ENCODE peak calls at places on chromosomes 12 and 14, in four cellular contexts. I, K, Y and Q are unnamed samples.

GRCh38 chr12:112906712-112907414 is at the start of gene OAS1:
- DNase-seq in I (peak; percentile 59), K (no peak), Y (peak; percentile 72), Q (peak; percentile 89)

GRCh38 chr12:3607821-3608220 is 116.8 kb downstream of the PRMT8 start:
- DNase-seq in I (no peak), K (no peak), Y (no peak), Q (no peak)

GRCh38 chr12:106004289-106004688 is 134.5 kb downstream of the NUAK1 start:
- DNase-seq in I (no peak), K (no peak), Y (no peak), Q (no peak)

GRCh38 chr12:89481218-89481914 is 43.2 kb downstream of the GALNT4 start:
- DNase-seq in I (no peak), K (no peak), Y (no peak), Q (no peak)

GRCh38 chr12:31590730-31591307 is at the start of gene DENND5B:
- DNase-seq in I (peak; percentile 93), K (no peak), Y (peak; percentile 50), Q (no peak)

GRCh38 chr12:114626-115211 is 48.2 kb downstream of the IQSEC3 start:
- DNase-seq in I (no peak), K (no peak), Y (no peak), Q (no peak)

GRCh38 chr14:26204954-26205479 is 392.8 kb downstream of the NOVA1 start:
- DNase-seq in I (peak; percentile 7), K (no peak), Y (no peak), Q (no peak)

GRCh38 chr14:90140956-90141316 is 79.1 kb downstream of the KCNK13 start:
- DNase-seq in I (no peak), K (no peak), Y (no peak), Q (no peak)

GRCh38 chr12:42450248-42450647 is 124.3 kb downstream of the PPHLN1 start:
- DNase-seq in I (no peak), K (no peak), Y (no peak), Q (no peak)

GRCh38 chr14:58770501-58770982 is 132.8 kb downstream of the DACT1 start:
- DNase-seq in I (no peak), K (no peak), Y (no peak), Q (no peak)

GRCh38 chr12:12721251-12721689 is 4.1 kb downstream of the CDKN1B start:
- DNase-seq in I (no peak), K (no peak), Y (no peak), Q (no peak)

GRCh38 chr14:100717371-100717770 is 9.3 kb upstream of the DLK1 start:
- DNase-seq in I (no peak), K (no peak), Y (no peak), Q (no peak)

GRCh38 chr14:44995770-44996294 is 33.8 kb downstream of the TOGARAM1 start:
- DNase-seq in I (no peak), K (no peak), Y (no peak), Q (no peak)

GRCh38 chr12:57775563-57776246 is 3.3 kb downstream of the EEF1AKMT3 start:
- DNase-seq in I (no peak), K (no peak), Y (no peak), Q (no peak)

GRCh38 chr12:119102274-119102673 is 76.5 kb upstream of the HSPB8 start:
- DNase-seq in I (no peak), K (no peak), Y (no peak), Q (no peak)

GRCh38 chr12:119102714-119103113 is 76.0 kb upstream of the HSPB8 start:
- DNase-seq in I (no peak), K (no peak), Y (no peak), Q (no peak)
- TF ChIP-seq YY1 in I (no peak), K (no peak), Y (no peak), Q (no peak)

DNA sequence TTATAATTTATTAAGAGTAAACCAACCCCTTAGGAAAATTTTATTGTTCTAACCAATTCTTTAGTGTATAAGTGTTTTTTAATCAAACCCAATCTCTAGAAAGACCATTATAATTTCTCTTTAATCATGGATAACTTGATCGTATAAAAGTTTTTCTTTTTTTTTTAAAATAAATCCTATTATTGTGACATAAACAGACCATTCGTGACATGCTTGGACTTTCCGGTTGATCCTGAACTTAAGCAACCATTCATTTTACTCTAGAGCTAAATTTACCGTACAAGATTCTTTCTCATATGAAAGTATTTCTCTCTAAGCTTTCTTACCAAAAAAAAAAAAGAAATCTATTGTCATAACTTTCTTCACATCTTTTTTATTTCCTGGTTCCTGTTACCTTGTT is 32.6 kb upstream of the SLC38A4 start:
- DNase-seq in I (no peak), K (no peak), Y (no peak), Q (no peak)
- TF ChIP-seq TCF12 in I (no peak), K (no peak), Y (no peak), Q (no peak)

GRCh38 chr14:98956616-98957015 is 315.4 kb downstream of the BCL11B start:
- DNase-seq in I (no peak), K (no peak), Y (no peak), Q (no peak)

GRCh38 chr14:98958048-98959031 is 313.7 kb downstream of the BCL11B start:
- DNase-seq in I (no peak), K (no peak), Y (no peak), Q (no peak)

GRCh38 chr14:98956181-98956580 is 315.8 kb downstream of the BCL11B start:
- DNase-seq in I (no peak), K (no peak), Y (no peak), Q (no peak)

GRCh38 chr14:98955741-98956070 is 316.3 kb downstream of the BCL11B start:
- DNase-seq in I (no peak), K (no peak), Y (no peak), Q (no peak)

GRCh38 chr14:98957211-98958047 is 314.6 kb downstream of the BCL11B start:
- DNase-seq in I (no peak), K (no peak), Y (no peak), Q (no peak)
- TF ChIP-seq YY1 in I (no peak), K (no peak), Y (no peak), Q (no peak)

GRCh38 chr14:63773504-63773903 is 45.6 kb upstream of the SGPP1 start:
- DNase-seq in I (no peak), K (no peak), Y (no peak), Q (no peak)

GRCh38 chr14:63781686-63782085 is 53.8 kb upstream of the SGPP1 start:
- DNase-seq in I (no peak), K (no peak), Y (peak; percentile 23), Q (no peak)

GRCh38 chr14:63782683-63783389 is 55.0 kb upstream of the SGPP1 start:
- DNase-seq in I (no peak), K (no peak), Y (no peak), Q (no peak)

DNA sequence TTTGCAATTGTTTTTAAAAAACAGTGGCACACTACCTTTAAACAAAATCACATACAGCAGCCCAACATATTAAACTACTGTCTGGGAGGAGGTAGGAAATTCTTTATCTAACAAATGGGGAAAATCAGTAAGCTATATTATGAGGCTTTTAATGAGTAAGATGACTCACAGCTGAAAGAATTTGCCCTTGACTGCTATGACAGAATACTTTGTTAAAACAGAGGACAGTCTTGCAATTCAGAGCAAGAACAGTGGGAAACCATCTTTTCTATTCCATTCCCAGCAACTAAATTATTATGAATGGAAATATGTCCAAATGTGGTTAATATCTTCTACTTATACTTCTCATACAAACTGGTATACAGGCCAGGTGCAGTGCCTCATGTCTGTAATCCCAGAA is 49.2 kb upstream of the SGPP1 start:
- DNase-seq in I (no peak), K (no peak), Y (peak; percentile 32), Q (no peak)
- TF ChIP-seq TCF12 in I (no peak), K (no peak), Y (no peak), Q (no peak)

GRCh38 chr12:48794870-48795269 is 6.0 kb upstream of the ADCY6 start:
- DNase-seq in I (no peak), K (no peak), Y (no peak), Q (no peak)
- TF ChIP-seq YY1 in I (no peak), K (no peak), Y (no peak), Q (no peak)

GRCh38 chr12:52371716-52372115 is 4.4 kb upstream of the KRT85 start:
- DNase-seq in I (no peak), K (no peak), Y (no peak), Q (no peak)

GRCh38 chr12:52369220-52369619 is 1.9 kb upstream of the KRT85 start:
- DNase-seq in I (no peak), K (no peak), Y (no peak), Q (no peak)

GRCh38 chr12:52369809-52370208 is 2.5 kb upstream of the KRT85 start:
- DNase-seq in I (no peak), K (no peak), Y (no peak), Q (no peak)

GRCh38 chr12:52370906-52371608 is 3.8 kb upstream of the KRT85 start:
- DNase-seq in I (no peak), K (no peak), Y (no peak), Q (no peak)

DNA sequence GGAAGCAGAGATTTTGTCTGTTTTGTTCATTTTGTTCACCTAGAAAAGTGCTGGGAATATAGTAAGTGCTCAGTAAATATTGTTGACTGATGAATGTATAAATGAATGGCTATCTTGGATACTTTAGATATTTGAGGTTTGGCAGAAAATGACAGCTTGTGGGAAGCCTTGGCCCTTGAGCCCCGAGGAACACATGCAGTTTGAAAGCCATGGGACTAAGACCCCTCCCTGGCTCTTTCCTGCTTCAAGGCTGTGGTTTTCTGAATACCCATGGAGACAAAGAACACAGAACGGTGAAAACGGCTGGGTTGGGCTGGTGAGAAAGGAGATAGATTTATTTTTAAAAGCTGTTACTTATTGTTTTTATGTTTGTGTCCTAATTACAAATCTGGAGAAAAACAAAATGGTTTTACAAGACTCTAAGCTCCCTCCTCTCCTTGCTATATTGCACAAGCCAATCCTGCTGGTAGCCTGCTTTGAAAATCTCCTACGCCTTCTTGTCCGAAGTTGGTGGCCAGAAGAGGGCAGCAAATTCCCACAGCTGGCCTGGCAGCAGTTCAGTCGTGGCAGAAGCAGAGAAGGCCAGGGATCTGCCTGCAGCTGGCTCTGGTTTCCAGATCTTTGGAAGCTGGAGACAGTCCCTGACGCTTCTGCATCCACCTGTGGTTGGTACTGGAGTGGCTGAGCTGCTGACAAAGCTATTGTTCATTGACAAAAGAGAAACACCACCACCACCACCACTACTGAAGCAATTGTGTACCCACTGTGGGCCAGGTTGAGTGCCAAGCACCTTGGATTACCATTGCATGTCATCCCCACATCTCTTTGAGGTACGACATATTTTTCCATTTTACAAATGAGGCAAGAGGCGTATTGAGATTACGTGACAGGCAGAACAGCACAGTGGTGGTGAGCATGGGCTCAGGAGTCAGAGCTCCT is 5.2 kb upstream of the KRT85 start:
- DNase-seq in I (peak; percentile 87), K (peak; percentile 57), Y (peak; percentile 53), Q (no peak)
- TF ChIP-seq TCF12 in I (no peak), K (peak; percentile 23), Y (no peak), Q (no peak)

GRCh38 chr12:124738636-124739467 is 124.8 kb downstream of the SCARB1 start:
- DNase-seq in I (no peak), K (no peak), Y (peak; percentile 92), Q (no peak)
- TF ChIP-seq YY1 in I (no peak), K (no peak), Y (no peak), Q (no peak)

DNA sequence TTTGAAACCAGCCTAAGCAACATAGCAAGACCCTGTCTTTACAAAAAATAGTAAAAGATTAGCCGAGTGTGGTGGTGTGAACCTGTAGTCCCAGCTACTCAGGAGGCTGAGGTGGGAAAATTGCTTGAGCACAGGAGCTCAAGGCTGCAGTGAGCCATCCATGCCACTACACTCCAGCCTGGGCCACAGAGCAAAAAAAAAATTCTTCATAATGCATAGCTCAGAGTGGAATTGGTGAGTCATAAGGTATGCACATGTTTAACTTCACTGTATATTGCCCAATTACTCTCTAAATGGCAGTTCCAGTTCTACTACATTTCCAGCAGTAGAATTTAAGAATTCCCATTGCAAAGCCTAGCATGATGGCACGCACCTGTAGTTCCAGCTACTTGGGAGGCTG is 26.8 kb upstream of the CLIP1 start:
- DNase-seq in I (no peak), K (no peak), Y (peak; percentile 82), Q (no peak)
- TF ChIP-seq TCF12 in I (peak; percentile 78), K (no peak), Y (no peak), Q (no peak)